ENCODE peak calls at places on chromosome 2, in five cellular contexts. Y, F, P, I and C are unnamed samples.

GRCh38 chr2:165746501-165746900 is 47.5 kb downstream of the GALNT3 start:
- DNase-seq in Y (no peak), I (no peak), F (no peak), P (no peak), C (no peak)

GRCh38 chr2:190863946-190864345 is 16.7 kb upstream of the GLS start:
- DNase-seq in Y (peak; percentile 32), P (no peak), I (no peak), F (no peak), C (no peak)

GRCh38 chr2:44692821-44693220 is 248.7 kb upstream of the SIX3 start:
- DNase-seq in I (no peak), Y (no peak), P (no peak), F (no peak), C (no peak)

GRCh38 chr2:229027353-229028115 is 243.6 kb downstream of the PID1 start:
- DNase-seq in F (no peak), I (no peak), Y (no peak), P (no peak), C (no peak)

GRCh38 chr2:6249557-6249956 is 557.4 kb downstream of the SOX11 start:
- DNase-seq in P (no peak), Y (no peak), F (no peak), I (no peak), C (no peak)

GRCh38 chr2:74833418-74834233 is at the start of gene HK2:
- DNase-seq in P (peak; percentile 84), Y (peak; percentile 80), I (peak; percentile 95), F (peak; percentile 95), C (peak; percentile 80)

GRCh38 chr2:195710407-195710806 is 53.4 kb downstream of the SLC39A10 start:
- DNase-seq in Y (peak; percentile 69), P (no peak), F (peak; percentile 22), I (no peak), C (no peak)

GRCh38 chr2:238930216-238930615 is 82.3 kb downstream of the TWIST2 start:
- DNase-seq in P (no peak), I (no peak), Y (no peak), F (no peak), C (no peak)

GRCh38 chr2:29033172-29033571 is 41.2 kb downstream of the PCARE start:
- DNase-seq in F (peak; percentile 49), Y (peak; percentile 49), P (peak; percentile 63), I (no peak), C (no peak)

GRCh38 chr2:110804915-110805314 is 72.5 kb downstream of the ACOXL start:
- DNase-seq in P (no peak), Y (no peak), I (peak; percentile 84), F (no peak), C (peak; percentile 46)

GRCh38 chr2:122927217-122927616 is 1097.9 kb upstream of the CNTNAP5 start:
- DNase-seq in P (no peak), Y (no peak), I (no peak), F (peak; percentile 60), C (no peak)

GRCh38 chr2:159562248-159562647 is 54.1 kb downstream of the BAZ2B start:
- DNase-seq in Y (peak; percentile 37), P (no peak), F (peak; percentile 63), I (no peak), C (no peak)

GRCh38 chr2:107418713-107419112 is 408.0 kb upstream of the RGPD4 start:
- DNase-seq in I (no peak), Y (no peak), P (no peak), F (no peak), C (no peak)

GRCh38 chr2:138720035-138720589 is 60.1 kb downstream of the NXPH2 start:
- DNase-seq in Y (no peak), P (no peak), I (no peak), F (no peak), C (no peak)

GRCh38 chr2:236663671-236664101 is 94.1 kb downstream of the ACKR3 start:
- DNase-seq in P (no peak), I (no peak), F (peak; percentile 93), Y (peak; percentile 93), C (no peak)

GRCh38 chr2:127195140-127196074 is 24.7 kb downstream of the CYP27C1 start:
- DNase-seq in Y (no peak), I (no peak), P (no peak), F (no peak), C (no peak)

GRCh38 chr2:141062443-141062842 is 1068.4 kb downstream of the LRP1B start:
- DNase-seq in Y (peak; percentile 45), F (peak; percentile 4), I (no peak), P (no peak), C (no peak)

GRCh38 chr2:217976301-217976700 is 26.5 kb downstream of the TNS1 start:
- DNase-seq in F (no peak), P (no peak), Y (no peak), I (no peak), C (no peak)

GRCh38 chr2:15107137-15107536 is 454.0 kb downstream of the NBAS start:
- DNase-seq in Y (peak; percentile 3), I (no peak), F (no peak), P (no peak), C (no peak)

GRCh38 chr2:200615247-200615646 is 29.4 kb downstream of the AOX1 start:
- DNase-seq in F (peak; percentile 69), Y (peak; percentile 62), I (peak; percentile 28), P (peak; percentile 38), C (no peak)

GRCh38 chr2:173399229-173399628 is 44.6 kb downstream of the CDCA7 start:
- DNase-seq in F (no peak), Y (no peak), I (no peak), P (no peak), C (no peak)

GRCh38 chr2:173401716-173402326 is 47.1 kb downstream of the CDCA7 start:
- DNase-seq in F (no peak), I (no peak), Y (peak; percentile 9), P (no peak), C (no peak)

GRCh38 chr2:173397539-173397938 is 42.9 kb downstream of the CDCA7 start:
- DNase-seq in F (no peak), I (peak; percentile 5), P (no peak), Y (no peak), C (no peak)

GRCh38 chr2:173402405-173402974 is 47.8 kb downstream of the CDCA7 start:
- DNase-seq in Y (peak; percentile 86), F (peak; percentile 86), I (peak; percentile 86), P (peak; percentile 88), C (peak; percentile 48)

DNA sequence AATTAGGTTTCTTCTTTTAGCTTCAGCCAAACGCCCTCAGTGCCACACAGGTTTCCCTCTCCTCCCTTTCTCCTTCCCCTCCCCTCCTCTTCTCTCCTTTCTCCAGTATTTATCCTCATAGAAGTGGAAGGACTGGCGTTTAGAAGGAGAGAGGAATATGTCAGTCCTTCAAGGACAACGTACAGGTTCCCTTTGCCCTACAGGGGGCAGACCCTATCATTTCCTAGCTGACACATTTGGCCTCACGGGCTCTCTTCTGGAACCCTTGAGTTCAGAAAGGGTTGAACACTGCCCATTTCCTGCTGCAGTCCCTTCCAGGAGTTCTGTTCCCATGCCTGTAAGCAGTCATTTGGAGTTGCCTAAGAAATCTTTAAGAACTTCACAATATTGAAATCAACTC is 46.1 kb downstream of the CDCA7 start:
- DNase-seq in P (no peak), I (peak; percentile 45), F (no peak), Y (no peak), C (no peak)
- TF ChIP-seq CTCF in P (peak; percentile 22), I (peak; percentile 31), F (peak; percentile 34), Y (peak; percentile 28), C (no peak)

GRCh38 chr2:10915731-10916331 is 4.1 kb downstream of the KCNF1 start:
- DNase-seq in P (no peak), Y (no peak), I (no peak), F (no peak), C (no peak)

GRCh38 chr2:10915236-10915635 is 3.5 kb downstream of the KCNF1 start:
- DNase-seq in Y (no peak), F (no peak), P (no peak), I (no peak), C (no peak)

GRCh38 chr2:10913501-10914271 is 2.0 kb downstream of the KCNF1 start:
- DNase-seq in F (no peak), Y (no peak), I (no peak), P (no peak), C (no peak)

GRCh38 chr2:10912796-10913445 is 1.2 kb downstream of the KCNF1 start:
- DNase-seq in P (no peak), I (no peak), F (no peak), Y (no peak), C (no peak)

GRCh38 chr2:10914272-10914693 is 2.5 kb downstream of the KCNF1 start:
- DNase-seq in F (no peak), P (peak; percentile 37), I (peak; percentile 21), Y (no peak), C (no peak)
- TF ChIP-seq CTCF in F (no peak), P (peak; percentile 53), I (peak; percentile 19), Y (no peak), C (no peak)

GRCh38 chr2:43238813-43239212 is 12.4 kb upstream of the ZFP36L2 start:
- DNase-seq in P (no peak), F (no peak), I (no peak), Y (no peak), C (no peak)

GRCh38 chr2:43240762-43241150 is 14.3 kb upstream of the ZFP36L2 start:
- DNase-seq in P (no peak), Y (no peak), F (no peak), I (no peak), C (no peak)

GRCh38 chr2:43241558-43241957 is 15.2 kb upstream of the ZFP36L2 start:
- DNase-seq in I (no peak), Y (no peak), P (no peak), F (no peak), C (no peak)

GRCh38 chr2:43238176-43238575 is 11.8 kb upstream of the ZFP36L2 start:
- DNase-seq in I (no peak), F (peak; percentile 36), Y (peak; percentile 58), P (no peak), C (no peak)

DNA sequence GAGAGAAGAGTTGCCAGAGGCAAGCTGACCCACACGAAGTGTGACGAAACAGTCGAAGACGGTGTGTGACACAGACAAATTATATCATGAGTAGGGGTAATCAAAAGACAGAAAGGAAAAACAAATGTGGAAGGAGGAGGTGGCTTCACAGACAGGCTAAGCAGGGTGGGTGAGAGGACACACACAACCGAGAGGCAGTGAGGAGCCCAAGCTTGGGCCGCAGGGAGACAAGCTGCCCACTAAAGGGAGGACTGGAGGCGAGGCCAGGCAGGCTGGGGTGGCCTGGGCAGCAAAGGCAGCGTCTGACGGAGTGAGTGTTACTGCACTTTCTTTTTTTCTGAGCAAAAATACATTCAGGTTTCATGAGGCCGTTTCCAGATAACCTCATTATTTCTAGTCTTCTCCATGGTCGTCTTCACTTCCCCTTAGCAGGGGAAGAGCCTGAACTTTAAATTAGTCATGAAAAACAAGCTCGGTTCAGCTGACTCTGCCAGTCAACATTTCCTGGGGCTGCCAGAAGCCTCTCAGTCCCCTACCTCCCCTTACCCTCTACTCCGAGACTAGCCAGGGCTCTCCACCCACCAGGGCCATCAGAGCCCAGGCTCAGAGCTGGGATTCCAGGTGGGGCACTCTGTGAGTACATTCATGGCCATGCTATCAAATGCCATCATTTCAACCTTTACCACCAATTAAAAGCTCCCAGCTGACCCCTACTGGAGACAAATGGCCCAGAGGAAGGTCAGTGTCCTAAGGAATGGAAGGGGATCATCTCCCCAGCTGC is 13.8 kb upstream of the ZFP36L2 start:
- DNase-seq in Y (no peak), F (no peak), P (no peak), I (peak; percentile 23), C (no peak)
- TF ChIP-seq CTCF in Y (no peak), F (peak; percentile 11), P (peak; percentile 32), I (no peak), C (no peak)

DNA sequence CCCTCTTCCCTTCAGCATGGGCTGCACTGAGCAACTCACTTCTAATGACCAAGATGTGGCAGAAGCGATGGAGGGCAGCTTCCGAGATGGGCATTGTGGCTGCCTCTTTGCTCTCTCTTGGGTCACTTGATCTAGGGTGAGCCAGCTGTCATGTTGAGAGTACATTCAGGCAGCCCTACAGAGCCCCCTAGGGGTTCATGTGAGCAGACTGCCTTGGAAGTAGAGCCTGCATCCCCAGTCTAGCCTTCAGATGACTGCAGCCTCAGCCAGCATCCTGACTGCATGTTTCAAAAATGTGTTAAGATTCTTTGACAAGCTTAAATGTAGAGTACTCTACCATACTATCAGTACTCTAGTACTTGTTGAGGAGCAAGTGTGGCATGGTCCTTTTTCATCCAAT is 143.9 kb downstream of the NCK2 start:
- DNase-seq in I (peak; percentile 51), Y (no peak), F (no peak), P (no peak), C (no peak)
- TF ChIP-seq CTCF in I (peak; percentile 26), Y (no peak), F (peak; percentile 32), P (peak; percentile 41), C (no peak)